ENCODE peak calls at places on chromosome 9, in six cellular contexts. Q, B, F, V, C and R are unnamed samples.

GRCh38 chr9:34571180-34571800 is 18.2 kb downstream of the CNTFR start:
- DNase-seq in Q (no peak), B (no peak), F (no peak), V (no peak), C (no peak), R (no peak)

GRCh38 chr9:124834586-124834985 is 18.7 kb upstream of the WDR38 start:
- DNase-seq in Q (peak), B (no peak), F (peak), V (peak), C (no peak), R (no peak)

GRCh38 chr9:13513710-13514444 is 234.4 kb upstream of the MPDZ start:
- DNase-seq in Q (peak), B (peak), F (peak), V (no peak), C (no peak), R (no peak)

GRCh38 chr9:130912932-130913598 is 16.5 kb upstream of the QRFP start:
- DNase-seq in Q (peak), B (no peak), F (peak), V (peak), C (no peak), R (no peak)

GRCh38 chr9:134057311-134057665 is 10.5 kb downstream of the BRD3 start:
- DNase-seq in Q (no peak), B (no peak), F (no peak), V (no peak), C (no peak), R (no peak)

GRCh38 chr9:106775960-106776359 is 87.0 kb upstream of the ZNF462 start:
- DNase-seq in Q (peak), B (no peak), F (no peak), V (no peak), C (no peak), R (no peak)

GRCh38 chr9:94859891-94860290 is 133.4 kb downstream of the AOPEP start:
- DNase-seq in Q (no peak), B (no peak), F (no peak), V (no peak), C (no peak), R (no peak)

GRCh38 chr9:123686131-123686848 is 243.6 kb downstream of the DENND1A start:
- DNase-seq in Q (no peak), B (no peak), F (no peak), V (no peak), C (no peak), R (no peak)

GRCh38 chr9:33164138-33164809 is 2.9 kb downstream of the B4GALT1 start:
- DNase-seq in Q (no peak), B (no peak), F (no peak), V (no peak), C (no peak), R (no peak)

GRCh38 chr9:36759141-36759540 is 186.4 kb downstream of the MELK start:
- DNase-seq in Q (no peak), B (no peak), F (no peak), V (no peak), C (no peak), R (no peak)

GRCh38 chr9:4167040-4167671 is 132.7 kb downstream of the GLIS3 start:
- DNase-seq in Q (peak), B (no peak), F (peak), V (peak), C (no peak), R (no peak)

GRCh38 chr9:79757906-79758669 is 186.3 kb downstream of the TLE4 start:
- DNase-seq in Q (no peak), B (no peak), F (peak), V (no peak), C (no peak), R (no peak)

GRCh38 chr9:123131258-123131657 is 97.8 kb downstream of the GPR21 start:
- DNase-seq in Q (no peak), B (no peak), F (peak), V (peak), C (no peak), R (no peak)

GRCh38 chr9:4987996-4988421 is 2.9 kb downstream of the JAK2 start:
- DNase-seq in Q (no peak), B (peak), F (peak), V (no peak), C (no peak), R (peak)